ENCODE peak calls at places on chromosome 15, in ten cellular contexts. Q, M, G, N, E, O, C, D, T and I are unnamed samples.

GRCh38 chr15:72340366-72340765 is 20.4 kb upstream of the CELF6 start:
- DNase-seq in Q (no peak), M (no peak), G (peak; percentile 6), N (no peak), E (peak; percentile 33), O (peak; percentile 37), C (peak; percentile 23), D (peak; percentile 59), T (no peak), I (peak; percentile 37)

GRCh38 chr15:39868396-39868795 is 51.7 kb downstream of the GPR176 start:
- DNase-seq in Q (no peak), M (no peak), G (no peak), N (no peak), E (no peak), O (no peak), C (no peak), D (no peak), T (no peak), I (no peak)

GRCh38 chr15:62636823-62637320 is 405.7 kb upstream of the TPM1 start:
- DNase-seq in Q (no peak), M (no peak), G (no peak), N (no peak), E (no peak), O (no peak), C (no peak), D (no peak), T (no peak), I (no peak)

GRCh38 chr15:46309914-46310313 is 675.1 kb downstream of the SQOR start:
- DNase-seq in Q (no peak), M (peak; percentile 65), G (no peak), N (no peak), E (no peak), O (no peak), C (no peak), D (no peak), T (no peak), I (no peak)

GRCh38 chr15:73359653-73360052 is 9.1 kb downstream of the HCN4 start:
- DNase-seq in Q (no peak), M (no peak), G (no peak), N (no peak), E (no peak), O (no peak), C (no peak), D (no peak), T (no peak), I (no peak)

GRCh38 chr15:91116379-91117067 is 16.5 kb downstream of the SV2B start:
- DNase-seq in Q (no peak), M (peak; percentile 10), G (peak; percentile 62), N (peak; percentile 65), E (peak; percentile 46), O (no peak), C (no peak), D (no peak), T (no peak), I (peak; percentile 21)

GRCh38 chr15:33279613-33280205 is 31.1 kb upstream of the RYR3 start:
- DNase-seq in Q (peak; percentile 16), M (no peak), G (peak; percentile 93), N (no peak), E (no peak), O (peak; percentile 9), C (peak; percentile 63), D (peak; percentile 40), T (no peak), I (no peak)

GRCh38 chr15:97995881-97996603 is 35.5 kb downstream of the ARRDC4 start:
- DNase-seq in Q (no peak), M (peak; percentile 77), G (peak; percentile 85), N (peak; percentile 58), E (no peak), O (peak; percentile 24), C (peak; percentile 36), D (peak; percentile 15), T (no peak), I (peak; percentile 43)

GRCh38 chr15:80991446-80991845 is 1.8 kb upstream of the MESD start:
- DNase-seq in Q (no peak), M (no peak), G (peak; percentile 61), N (peak; percentile 66), E (peak; percentile 72), O (peak; percentile 75), C (no peak), D (peak; percentile 94), T (no peak), I (peak; percentile 93)

GRCh38 chr15:52217186-52217585 is 26.0 kb upstream of the GNB5 start:
- DNase-seq in Q (no peak), M (peak; percentile 85), G (peak; percentile 52), N (peak; percentile 51), E (no peak), O (no peak), C (peak; percentile 44), D (no peak), T (no peak), I (no peak)

GRCh38 chr15:60362318-60363023 is 35.3 kb downstream of the ANXA2 start:
- DNase-seq in Q (peak; percentile 72), M (peak; percentile 36), G (peak; percentile 71), N (no peak), E (peak; percentile 53), O (peak; percentile 83), C (peak; percentile 86), D (peak; percentile 93), T (no peak), I (peak; percentile 93)

GRCh38 chr15:33834892-33835730 is 133.2 kb upstream of the CHRM5 start:
- DNase-seq in Q (peak; percentile 11), M (peak; percentile 87), G (no peak), N (no peak), E (no peak), O (peak; percentile 1), C (no peak), D (no peak), T (no peak), I (no peak)

GRCh38 chr15:81814882-81815455 is 230.8 kb downstream of the MEX3B start:
- DNase-seq in Q (no peak), M (no peak), G (no peak), N (no peak), E (no peak), O (no peak), C (no peak), D (no peak), T (no peak), I (no peak)

GRCh38 chr15:25250906-25251622 is 187.8 kb downstream of the UBE3A start:
- DNase-seq in Q (no peak), M (no peak), G (no peak), N (no peak), E (no peak), O (no peak), C (no peak), D (no peak), T (no peak), I (no peak)

GRCh38 chr15:66706840-66707239 is 4.8 kb downstream of the SMAD6 start:
- DNase-seq in Q (no peak), M (no peak), G (no peak), N (no peak), E (no peak), O (no peak), C (no peak), D (no peak), T (no peak), I (no peak)

GRCh38 chr15:66705277-66705927 is 3.4 kb downstream of the SMAD6 start:
- DNase-seq in Q (no peak), M (no peak), G (no peak), N (no peak), E (no peak), O (no peak), C (no peak), D (no peak), T (no peak), I (no peak)

GRCh38 chr15:66704783-66705113 is 2.7 kb downstream of the SMAD6 start:
- DNase-seq in Q (no peak), M (no peak), G (no peak), N (no peak), E (no peak), O (no peak), C (no peak), D (no peak), T (no peak), I (no peak)

GRCh38 chr15:66707310-66708160 is 5.5 kb downstream of the SMAD6 start:
- DNase-seq in Q (no peak), M (peak; percentile 93), G (peak; percentile 22), N (peak; percentile 53), E (peak; percentile 61), O (peak; percentile 59), C (peak; percentile 73), D (peak; percentile 17), T (no peak), I (peak; percentile 81)

GRCh38 chr15:66706225-66706732 is 4.2 kb downstream of the SMAD6 start:
- DNase-seq in Q (no peak), M (peak; percentile 66), G (no peak), N (peak; percentile 11), E (peak; percentile 71), O (no peak), C (peak; percentile 61), D (no peak), T (no peak), I (peak; percentile 65)
- TF ChIP-seq CTCF in Q (peak; percentile 73), M (peak; percentile 79), G (no peak), N (peak; percentile 18), E (peak; percentile 72), O (peak; percentile 50), C (peak; percentile 64), D (peak; percentile 34), T (peak; percentile 86), I (peak; percentile 71)

GRCh38 chr15:94079459-94079858 is 151.9 kb upstream of the MCTP2 start:
- DNase-seq in Q (no peak), M (no peak), G (no peak), N (no peak), E (no peak), O (no peak), C (no peak), D (no peak), T (no peak), I (no peak)
- H3K4me3 ChIP-seq in Q (no peak overlapping the region), M (no peak overlapping the region), G (no peak overlapping the region), N (no peak overlapping the region), E (no peak overlapping the region), O (no peak overlapping the region), C (no peak overlapping the region), D (no peak overlapping the region), T (no peak overlapping the region), I (no peak overlapping the region)

DNA sequence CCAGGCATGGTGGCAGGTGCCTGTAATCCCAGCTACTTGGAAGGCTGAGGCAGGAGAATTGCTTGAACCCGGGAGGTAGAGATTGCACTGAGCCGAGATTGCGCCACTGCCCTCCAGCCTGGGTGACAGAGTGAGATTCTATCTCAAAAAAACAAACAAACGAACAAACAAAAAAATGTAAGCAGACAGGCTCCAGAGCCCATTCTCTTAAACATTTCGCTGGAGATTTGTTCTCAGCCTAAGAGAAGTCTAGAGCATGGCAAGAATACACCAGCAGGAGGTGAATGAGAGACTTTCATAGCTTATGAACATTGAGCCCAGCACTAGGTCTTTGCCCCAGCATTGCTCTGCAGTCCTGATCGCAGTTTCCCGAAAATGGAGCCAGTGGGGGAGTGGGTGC is 329.4 kb upstream of the TLE3 start:
- DNase-seq in Q (no peak), M (no peak), G (no peak), N (no peak), E (peak; percentile 20), O (no peak), C (peak; percentile 19), D (no peak), T (no peak), I (no peak)
- TF ChIP-seq CTCF in Q (no peak), M (peak; percentile 37), G (peak; percentile 11), N (no peak), E (peak; percentile 27), O (no peak), C (no peak), D (no peak), T (no peak), I (peak; percentile 15)

GRCh38 chr15:57505949-57506391 is 85.7 kb upstream of the MYZAP start:
- DNase-seq in Q (no peak), M (no peak), G (peak; percentile 98), N (peak; percentile 96), E (peak; percentile 67), O (peak; percentile 57), C (peak; percentile 39), D (no peak), T (peak; percentile 67), I (peak; percentile 76)
- H3K4me3 ChIP-seq in Q (no peak overlapping the region), M (no peak overlapping the region), G (no peak overlapping the region), N (no peak overlapping the region), E (no peak overlapping the region), O (no peak overlapping the region), C (no peak overlapping the region), D (no peak overlapping the region), T (no peak overlapping the region), I (no peak overlapping the region)